ENCODE peak calls at places on chromosomes 16 and 17, in four cellular contexts. B is MM.1S, X is astrocyte of the cerebellum, Y is body of pancreas. G is an unnamed sample.

GRCh38 chr17:57600092-57600491 is 145.0 kb downstream of the CCDC182 start:
- DNase-seq in B (peak; percentile 31), Y (no peak), X (no peak), G (no peak)

GRCh38 chr16:63130942-63131341 is 1094.7 kb upstream of the CDH8 start:
- DNase-seq in Y (no peak), B (no peak), X (no peak), G (no peak)

GRCh38 chr16:86682219-86682904 is 104.0 kb downstream of the FOXL1 start:
- DNase-seq in X (no peak), B (no peak), Y (no peak), G (no peak)

GRCh38 chr16:2023098-2023925 is 3.4 kb upstream of the NHERF2 start:
- DNase-seq in Y (peak; percentile 96), X (peak; percentile 58), B (peak; percentile 87), G (peak; percentile 88)

GRCh38 chr17:68299817-68300216 is 8.5 kb downstream of the ARSG start:
- DNase-seq in B (no peak), Y (no peak), X (no peak), G (no peak)

GRCh38 chr17:419073-419735 is 66.6 kb upstream of the RPH3AL start:
- DNase-seq in Y (no peak), X (no peak), B (no peak), G (no peak)

GRCh38 chr17:72439893-72440502 is 319.2 kb downstream of the SOX9 start:
- DNase-seq in Y (no peak), X (no peak), B (no peak), G (no peak)

GRCh38 chr17:42313773-42314566 is 25.7 kb downstream of the STAT5A start:
- DNase-seq in X (no peak), B (no peak), Y (no peak), G (peak; percentile 62)

GRCh38 chr17:78993241-78993956 is 13.7 kb upstream of the LGALS3BP start:
- DNase-seq in B (no peak), Y (peak; percentile 66), X (peak; percentile 22), G (peak; percentile 43)

GRCh38 chr17:61474235-61474927 is 22.2 kb downstream of the TBX4 start:
- DNase-seq in X (no peak), Y (no peak), B (no peak), G (peak; percentile 95)

GRCh38 chr17:622356-622755 is 92.3 kb downstream of the VPS53 start:
- DNase-seq in B (no peak), X (peak; percentile 71), Y (no peak), G (peak; percentile 51)

GRCh38 chr17:81996232-81996756 is 18.9 kb downstream of the ASPSCR1 start:
- DNase-seq in X (no peak), Y (no peak), B (no peak), G (no peak)

GRCh38 chr17:7632492-7632894 is 2.6 kb downstream of the SHBG start:
- DNase-seq in Y (peak; percentile 36), X (no peak), B (peak; percentile 72), G (peak; percentile 69)

GRCh38 chr17:47719411-47720152 is 13.5 kb upstream of the TBX21 start:
- DNase-seq in Y (no peak), X (peak; percentile 46), B (peak; percentile 42), G (peak; percentile 18)

GRCh38 chr17:38428643-38429371 is 543 bp downstream of the ARHGAP23 start:
- DNase-seq in X (no peak), B (peak; percentile 69), Y (peak; percentile 26), G (peak; percentile 42)

GRCh38 chr16:78321611-78322010 is 222.2 kb downstream of the WWOX start:
- DNase-seq in X (no peak), Y (no peak), B (no peak), G (no peak)

GRCh38 chr17:36680701-36681202 is 79.4 kb downstream of the MRM1 start:
- DNase-seq in Y (no peak), B (no peak), X (no peak), G (no peak)

GRCh38 chr16:86882586-86883280 is 304.4 kb downstream of the FOXL1 start:
- DNase-seq in X (peak; percentile 44), Y (no peak), B (no peak), G (peak; percentile 69)

GRCh38 chr17:82937411-82938371 is 97.9 kb upstream of the ZNF750 start:
- DNase-seq in X (no peak), B (no peak), Y (no peak), G (no peak)

GRCh38 chr17:70144260-70144846 is 25.0 kb upstream of the KCNJ2 start:
- DNase-seq in X (peak; percentile 24), Y (no peak), B (peak; percentile 20), G (peak; percentile 49)

GRCh38 chr17:75036643-75037268 is 10.0 kb downstream of the ATP5PD start:
- DNase-seq in Y (peak; percentile 49), X (no peak), B (no peak), G (no peak)

GRCh38 chr17:2044263-2044894 is 2.6 kb downstream of the OVCA2 start:
- DNase-seq in B (no peak), Y (no peak), X (no peak), G (no peak)

GRCh38 chr17:2040942-2041560 is 771 bp upstream of the OVCA2 start:
- DNase-seq in X (no peak), B (no peak), Y (no peak), G (no peak)

GRCh38 chr17:2041561-2042354 is at the start of gene OVCA2:
- DNase-seq in Y (peak; percentile 95), X (peak; percentile 86), B (peak; percentile 96), G (peak; percentile 95)

GRCh38 chr17:2043785-2044184 is 2.0 kb downstream of the OVCA2 start:
- DNase-seq in X (no peak), Y (no peak), B (no peak), G (peak; percentile 67)

DNA sequence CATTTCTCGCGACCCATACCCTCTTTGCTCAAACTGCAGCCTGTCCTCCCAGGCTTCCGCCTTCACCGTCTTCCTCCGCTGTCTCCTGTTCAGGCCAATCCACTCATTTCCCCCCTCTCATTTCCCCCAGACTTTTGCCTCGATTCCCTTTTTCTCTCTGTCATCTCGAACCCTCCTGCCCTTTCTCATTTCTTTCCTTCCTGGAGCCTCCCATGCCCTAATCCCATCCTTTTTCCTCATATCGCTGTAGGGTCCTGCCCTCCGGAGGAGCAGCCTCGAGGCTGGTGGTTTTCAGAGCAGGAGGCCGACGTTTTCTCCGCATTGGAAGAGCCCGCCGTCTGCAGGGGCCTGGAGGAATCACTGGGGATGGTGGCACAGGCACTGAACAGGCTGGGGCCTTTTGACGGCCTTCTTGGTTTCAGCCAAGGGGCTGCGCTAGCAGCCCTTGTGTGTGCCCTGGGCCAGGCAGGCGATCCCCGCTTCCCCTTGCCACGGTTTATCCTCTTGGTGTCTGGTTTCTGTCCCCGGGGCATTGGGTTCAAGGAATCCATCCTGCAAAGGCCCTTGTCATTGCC is 620 bp downstream of the OVCA2 start:
- DNase-seq in Y (no peak), B (peak; percentile 23), X (no peak), G (no peak)
- TF ChIP-seq CTCF in Y (no peak), B (no peak), X (peak; percentile 70), G (no peak)

DNA sequence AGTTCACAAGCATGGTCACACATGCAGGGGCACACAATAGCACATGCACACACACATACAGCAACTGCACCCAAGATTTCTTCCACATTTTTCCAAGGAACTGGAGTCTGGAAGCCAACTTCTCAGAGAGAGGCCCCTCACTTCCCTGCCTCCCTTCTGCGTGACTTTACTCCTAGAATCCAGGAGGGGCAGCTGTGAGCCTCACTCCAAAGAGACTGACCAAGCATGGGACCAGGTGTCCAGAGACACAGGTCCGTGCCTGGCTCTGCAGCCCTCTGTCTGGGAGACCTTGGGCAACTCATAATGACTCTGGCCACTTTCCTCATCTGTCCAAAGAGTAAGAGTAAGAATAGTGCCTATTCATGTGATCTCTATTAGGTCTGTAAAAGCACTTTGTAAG is 104.7 kb upstream of the TMEM132E start:
- DNase-seq in X (no peak), B (no peak), Y (no peak), G (no peak)
- TF ChIP-seq CTCF in X (no peak), B (no peak), Y (no peak), G (no peak)

GRCh38 chr16:27515874-27516353 is 33.8 kb downstream of the GTF3C1 start:
- DNase-seq in Y (peak; percentile 43), B (peak; percentile 8), X (no peak), G (peak; percentile 32)
- TF ChIP-seq CTCF in Y (peak; percentile 7), B (peak; percentile 51), X (peak; percentile 72), G (peak; percentile 38)

GRCh38 chr16:67562526-67562917 is at the start of gene CTCF:
- DNase-seq in X (peak; percentile 39), Y (peak; percentile 84), B (peak; percentile 85), G (peak; percentile 81)
- TF ChIP-seq CTCF in X (peak; percentile 40), Y (peak; percentile 81), B (peak; percentile 33), G (peak; percentile 61)

G was measured in MCF 10A.